ENCODE peak calls at places on chromosomes 1 and 21, in eight cellular contexts. One of them, this sample, is unnamed.

GRCh38 chr1:98133151-98133550 is 212.3 kb upstream of the DPYD start:
- DNase-seq in upper lobe of right lung: no peak
- DNase-seq in WTC11: no peak
- DNase-seq in brain microvascular endothelial cell: no peak
- DNase-seq in K562: no peak
- DNase-seq in Calu3: no peak
- DNase-seq in omental fat pad: no peak
- DNase-seq in neural crest cell: no peak
- DNase-seq in this sample: no peak

GRCh38 chr1:55993608-55994251 is 585.6 kb downstream of the PLPP3 start:
- DNase-seq in brain microvascular endothelial cell: no peak
- DNase-seq in WTC11: no peak
- DNase-seq in upper lobe of right lung: no peak
- DNase-seq in Calu3: no peak
- DNase-seq in neural crest cell: no peak
- DNase-seq in omental fat pad: no peak
- DNase-seq in K562: no peak
- DNase-seq in this sample: no peak

GRCh38 chr1:82927753-82928152 is 1071.2 kb downstream of the TTLL7 start:
- DNase-seq in K562: no peak
- DNase-seq in omental fat pad: no peak
- DNase-seq in upper lobe of right lung: no peak
- DNase-seq in WTC11: no peak
- DNase-seq in neural crest cell: no peak
- DNase-seq in brain microvascular endothelial cell: no peak
- DNase-seq in Calu3: no peak
- DNase-seq in this sample: no peak

GRCh38 chr1:15616704-15617172 is 520 bp upstream of the DDI2 start:
- DNase-seq in K562: no peak
- DNase-seq in Calu3: no peak
- DNase-seq in neural crest cell: no peak
- DNase-seq in omental fat pad: no peak
- DNase-seq in upper lobe of right lung: no peak
- DNase-seq in WTC11: no peak
- DNase-seq in brain microvascular endothelial cell: no peak
- DNase-seq in this sample: peak; percentile 46

GRCh38 chr1:30325999-30326398 is 397.4 kb downstream of the MATN1 start:
- DNase-seq in K562: no peak
- DNase-seq in upper lobe of right lung: no peak
- DNase-seq in Calu3: no peak
- DNase-seq in neural crest cell: no peak
- DNase-seq in brain microvascular endothelial cell: no peak
- DNase-seq in WTC11: no peak
- DNase-seq in omental fat pad: no peak
- DNase-seq in this sample: no peak

GRCh38 chr1:226708967-226709396 is 30.1 kb downstream of the ITPKB start:
- DNase-seq in Calu3: no peak
- DNase-seq in upper lobe of right lung: no peak
- DNase-seq in WTC11: no peak
- DNase-seq in K562: no peak
- DNase-seq in brain microvascular endothelial cell: no peak
- DNase-seq in neural crest cell: no peak
- DNase-seq in omental fat pad: no peak
- DNase-seq in this sample: no peak

GRCh38 chr1:170666661-170667060 is 2.7 kb downstream of the PRRX1 start:
- DNase-seq in Calu3: no peak
- DNase-seq in WTC11: peak; percentile 46
- DNase-seq in upper lobe of right lung: no peak
- DNase-seq in neural crest cell: no peak
- DNase-seq in brain microvascular endothelial cell: peak; percentile 11
- DNase-seq in omental fat pad: no peak
- DNase-seq in K562: no peak
- DNase-seq in this sample: peak; percentile 21

GRCh38 chr1:192654607-192655389 is 18.9 kb downstream of the RGS13 start:
- DNase-seq in neural crest cell: no peak
- DNase-seq in omental fat pad: no peak
- DNase-seq in upper lobe of right lung: no peak
- DNase-seq in brain microvascular endothelial cell: peak; percentile 81
- DNase-seq in K562: no peak
- DNase-seq in Calu3: no peak
- DNase-seq in WTC11: no peak
- DNase-seq in this sample: no peak

GRCh38 chr1:208190784-208191183 is 53.4 kb downstream of the PLXNA2 start:
- DNase-seq in WTC11: peak; percentile 34
- DNase-seq in neural crest cell: no peak
- DNase-seq in Calu3: no peak
- DNase-seq in brain microvascular endothelial cell: no peak
- DNase-seq in omental fat pad: no peak
- DNase-seq in upper lobe of right lung: no peak
- DNase-seq in K562: no peak
- DNase-seq in this sample: no peak

GRCh38 chr1:69777933-69778332 is 210.2 kb downstream of the LRRC7 start:
- DNase-seq in neural crest cell: no peak
- DNase-seq in brain microvascular endothelial cell: no peak
- DNase-seq in Calu3: no peak
- DNase-seq in upper lobe of right lung: no peak
- DNase-seq in K562: no peak
- DNase-seq in WTC11: no peak
- DNase-seq in omental fat pad: no peak
- DNase-seq in this sample: no peak

GRCh38 chr1:216221260-216221700 is 202.0 kb downstream of the USH2A start:
- DNase-seq in brain microvascular endothelial cell: peak; percentile 70
- DNase-seq in neural crest cell: peak; percentile 51
- DNase-seq in omental fat pad: no peak
- DNase-seq in Calu3: peak; percentile 71
- DNase-seq in upper lobe of right lung: no peak
- DNase-seq in K562: peak; percentile 5
- DNase-seq in WTC11: peak; percentile 41
- DNase-seq in this sample: peak; percentile 33

GRCh38 chr1:109643385-109644230 is 12.3 kb upstream of the GSTM4 start:
- DNase-seq in Calu3: peak; percentile 88
- DNase-seq in neural crest cell: peak; percentile 91
- DNase-seq in K562: peak; percentile 85
- DNase-seq in omental fat pad: peak; percentile 70
- DNase-seq in WTC11: peak; percentile 97
- DNase-seq in upper lobe of right lung: peak; percentile 93
- DNase-seq in brain microvascular endothelial cell: peak; percentile 65
- DNase-seq in this sample: peak; percentile 96
- TF ChIP-seq CTCF in Calu3: peak; percentile 64
- TF ChIP-seq CTCF in neural crest cell: peak; percentile 87
- TF ChIP-seq CTCF in K562: peak; percentile 97
- TF ChIP-seq CTCF in omental fat pad: no peak
- TF ChIP-seq CTCF in WTC11: peak; percentile 76
- TF ChIP-seq CTCF in upper lobe of right lung: peak; percentile 87
- TF ChIP-seq CTCF in brain microvascular endothelial cell: peak; percentile 97
- TF ChIP-seq CTCF in this sample: peak; percentile 88

GRCh38 chr21:34922487-34922886 is 126.6 kb downstream of the RUNX1 start:
- DNase-seq in neural crest cell: no peak
- DNase-seq in upper lobe of right lung: no peak
- DNase-seq in Calu3: no peak
- DNase-seq in brain microvascular endothelial cell: no peak
- DNase-seq in omental fat pad: no peak
- DNase-seq in K562: no peak
- DNase-seq in WTC11: no peak
- DNase-seq in this sample: no peak
- TF ChIP-seq CTCF in neural crest cell: no peak
- TF ChIP-seq CTCF in upper lobe of right lung: no peak
- TF ChIP-seq CTCF in Calu3: no peak
- TF ChIP-seq CTCF in brain microvascular endothelial cell: no peak
- TF ChIP-seq CTCF in omental fat pad: no peak
- TF ChIP-seq CTCF in K562: no peak
- TF ChIP-seq CTCF in WTC11: no peak
- TF ChIP-seq CTCF in this sample: no peak

DNA sequence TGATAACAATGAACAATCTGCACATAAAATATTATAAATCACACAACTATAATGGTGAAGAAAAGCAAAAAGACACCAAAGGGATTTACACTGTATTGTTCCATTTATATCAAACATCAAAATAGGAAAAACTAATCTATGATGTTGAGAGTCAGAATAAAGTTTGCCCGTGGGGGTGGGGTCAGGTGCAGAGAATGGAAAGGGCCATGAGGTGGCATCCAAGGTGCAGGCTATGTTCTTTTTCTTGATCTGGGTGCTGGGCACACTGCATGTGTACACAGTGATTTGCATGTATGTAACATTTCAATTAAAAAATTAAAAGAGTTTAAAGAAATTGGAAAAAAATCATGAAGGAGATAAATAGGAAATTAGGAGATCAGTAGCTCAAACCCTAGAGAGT is 127.3 kb downstream of the DSCAM start:
- DNase-seq in upper lobe of right lung: no peak
- DNase-seq in WTC11: no peak
- DNase-seq in K562: no peak
- DNase-seq in neural crest cell: no peak
- DNase-seq in brain microvascular endothelial cell: no peak
- DNase-seq in Calu3: no peak
- DNase-seq in omental fat pad: no peak
- DNase-seq in this sample: no peak
- TF ChIP-seq CTCF in upper lobe of right lung: no peak
- TF ChIP-seq CTCF in WTC11: no peak
- TF ChIP-seq CTCF in K562: no peak
- TF ChIP-seq CTCF in neural crest cell: no peak
- TF ChIP-seq CTCF in brain microvascular endothelial cell: no peak
- TF ChIP-seq CTCF in Calu3: no peak
- TF ChIP-seq CTCF in omental fat pad: no peak
- TF ChIP-seq CTCF in this sample: no peak

DNA sequence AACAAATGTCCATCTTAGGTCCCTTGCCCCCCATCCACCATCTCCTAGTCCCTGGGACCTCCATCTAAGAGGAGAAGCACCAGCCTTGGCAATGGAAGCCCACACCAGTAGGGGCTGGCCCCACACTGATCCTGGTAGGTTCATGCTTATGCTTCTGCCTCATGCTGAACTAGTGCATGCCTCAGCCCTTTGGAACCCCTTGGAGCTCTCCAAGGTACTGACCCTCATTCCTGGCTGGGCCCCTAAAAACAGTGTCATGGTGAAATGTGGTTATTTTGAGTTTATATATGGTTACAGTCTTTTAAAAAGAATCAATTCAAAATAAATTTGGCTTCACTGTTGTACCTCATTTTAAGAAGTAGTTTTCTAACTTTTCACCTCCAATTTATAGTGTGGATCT is 108.3 kb downstream of the HIVEP3 start:
- DNase-seq in WTC11: peak; percentile 57
- DNase-seq in upper lobe of right lung: no peak
- DNase-seq in Calu3: peak; percentile 21
- DNase-seq in neural crest cell: peak; percentile 29
- DNase-seq in brain microvascular endothelial cell: peak; percentile 35
- DNase-seq in omental fat pad: no peak
- DNase-seq in K562: peak; percentile 30
- DNase-seq in this sample: peak; percentile 80
- TF ChIP-seq CTCF in WTC11: no peak
- TF ChIP-seq CTCF in upper lobe of right lung: no peak
- TF ChIP-seq CTCF in Calu3: no peak
- TF ChIP-seq CTCF in neural crest cell: no peak
- TF ChIP-seq CTCF in brain microvascular endothelial cell: no peak
- TF ChIP-seq CTCF in omental fat pad: no peak
- TF ChIP-seq CTCF in K562: no peak
- TF ChIP-seq CTCF in this sample: no peak

This sample was measured in nephron progenitor cell.